ENCODE peak calls at places on chromosome 14, in ten cellular contexts. One of them, this sample, is unnamed.
A peak's percentile ranks its signal among the peaks of the same experiment; 100 is the strongest.

GRCh38 chr14:89299587-89299986 is 117.4 kb downstream of the FOXN3 start:
- DNase-seq in cardiac muscle cell: no peak
- DNase-seq in AG04450: no peak
- DNase-seq in left ventricle myocardium inferior: no peak
- DNase-seq in SK-N-SH: no peak
- DNase-seq in left lung: no peak
- DNase-seq in upper lobe of right lung: no peak
- DNase-seq in endodermal cell: no peak
- DNase-seq in stomach: no peak
- DNase-seq in transverse colon: no peak
- DNase-seq in this sample: no peak

GRCh38 chr14:99744199-99744872 is 48.9 kb upstream of the EML1 start:
- DNase-seq in AG04450: no peak
- DNase-seq in upper lobe of right lung: no peak
- DNase-seq in left lung: peak; percentile 9
- DNase-seq in left ventricle myocardium inferior: no peak
- DNase-seq in transverse colon: no peak
- DNase-seq in SK-N-SH: no peak
- DNase-seq in endodermal cell: peak; percentile 80
- DNase-seq in cardiac muscle cell: no peak
- DNase-seq in stomach: no peak
- DNase-seq in this sample: no peak

GRCh38 chr14:95222151-95222631 is 64.9 kb upstream of the DICER1 start:
- DNase-seq in left lung: no peak
- DNase-seq in transverse colon: no peak
- DNase-seq in cardiac muscle cell: no peak
- DNase-seq in upper lobe of right lung: no peak
- DNase-seq in left ventricle myocardium inferior: no peak
- DNase-seq in AG04450: no peak
- DNase-seq in endodermal cell: peak; percentile 82
- DNase-seq in stomach: no peak
- DNase-seq in SK-N-SH: no peak
- DNase-seq in this sample: no peak

GRCh38 chr14:53542692-53543091 is 389.6 kb upstream of the DDHD1 start:
- DNase-seq in upper lobe of right lung: no peak
- DNase-seq in transverse colon: no peak
- DNase-seq in left ventricle myocardium inferior: no peak
- DNase-seq in AG04450: no peak
- DNase-seq in left lung: no peak
- DNase-seq in stomach: no peak
- DNase-seq in endodermal cell: no peak
- DNase-seq in cardiac muscle cell: peak; percentile 65
- DNase-seq in SK-N-SH: peak; percentile 15
- DNase-seq in this sample: peak; percentile 21

GRCh38 chr14:60640859-60641721 is 8.2 kb downstream of the SIX1 start:
- DNase-seq in upper lobe of right lung: no peak
- DNase-seq in endodermal cell: peak; percentile 47
- DNase-seq in left ventricle myocardium inferior: no peak
- DNase-seq in cardiac muscle cell: no peak
- DNase-seq in SK-N-SH: no peak
- DNase-seq in AG04450: no peak
- DNase-seq in transverse colon: no peak
- DNase-seq in stomach: no peak
- DNase-seq in left lung: no peak
- DNase-seq in this sample: no peak

GRCh38 chr14:61168126-61168525 is 113.0 kb downstream of the TMEM30B start:
- DNase-seq in left lung: no peak
- DNase-seq in AG04450: no peak
- DNase-seq in transverse colon: no peak
- DNase-seq in endodermal cell: no peak
- DNase-seq in upper lobe of right lung: no peak
- DNase-seq in cardiac muscle cell: no peak
- DNase-seq in stomach: no peak
- DNase-seq in left ventricle myocardium inferior: no peak
- DNase-seq in SK-N-SH: no peak
- DNase-seq in this sample: no peak

GRCh38 chr14:96072746-96073145 is 33.6 kb downstream of the C14orf132 start:
- DNase-seq in left lung: no peak
- DNase-seq in AG04450: no peak
- DNase-seq in transverse colon: no peak
- DNase-seq in upper lobe of right lung: no peak
- DNase-seq in left ventricle myocardium inferior: no peak
- DNase-seq in endodermal cell: no peak
- DNase-seq in SK-N-SH: no peak
- DNase-seq in cardiac muscle cell: no peak
- DNase-seq in stomach: no peak
- DNase-seq in this sample: no peak

GRCh38 chr14:64878775-64879634 is 702 bp downstream of the SPTB start:
- DNase-seq in transverse colon: peak; percentile 12
- DNase-seq in left ventricle myocardium inferior: no peak
- DNase-seq in endodermal cell: peak; percentile 78
- DNase-seq in stomach: no peak
- DNase-seq in SK-N-SH: peak; percentile 15
- DNase-seq in cardiac muscle cell: peak; percentile 43
- DNase-seq in upper lobe of right lung: peak; percentile 63
- DNase-seq in left lung: peak; percentile 58
- DNase-seq in AG04450: no peak
- DNase-seq in this sample: peak; percentile 54

GRCh38 chr14:73797540-73797925 is 54.1 kb upstream of the PTGR2 start:
- DNase-seq in cardiac muscle cell: no peak
- DNase-seq in AG04450: no peak
- DNase-seq in transverse colon: no peak
- DNase-seq in upper lobe of right lung: no peak
- DNase-seq in left lung: no peak
- DNase-seq in SK-N-SH: no peak
- DNase-seq in left ventricle myocardium inferior: no peak
- DNase-seq in endodermal cell: no peak
- DNase-seq in stomach: no peak
- DNase-seq in this sample: no peak

GRCh38 chr14:23577004-23577681 is 1.4 kb downstream of the JPH4 start:
- DNase-seq in cardiac muscle cell: peak; percentile 52
- DNase-seq in AG04450: no peak
- DNase-seq in left lung: peak; percentile 81
- DNase-seq in upper lobe of right lung: no peak
- DNase-seq in stomach: peak; percentile 44
- DNase-seq in left ventricle myocardium inferior: no peak
- DNase-seq in transverse colon: no peak
- DNase-seq in SK-N-SH: peak; percentile 92
- DNase-seq in endodermal cell: peak; percentile 75
- DNase-seq in this sample: peak; percentile 41

GRCh38 chr14:50823051-50823762 is 7.8 kb downstream of the NIN start:
- DNase-seq in endodermal cell: no peak
- DNase-seq in left lung: no peak
- DNase-seq in upper lobe of right lung: no peak
- DNase-seq in cardiac muscle cell: no peak
- DNase-seq in transverse colon: no peak
- DNase-seq in AG04450: no peak
- DNase-seq in SK-N-SH: no peak
- DNase-seq in stomach: no peak
- DNase-seq in left ventricle myocardium inferior: peak; percentile 28
- DNase-seq in this sample: no peak

GRCh38 chr14:50822501-50823042 is 8.4 kb downstream of the NIN start:
- DNase-seq in left ventricle myocardium inferior: no peak
- DNase-seq in AG04450: no peak
- DNase-seq in left lung: no peak
- DNase-seq in SK-N-SH: no peak
- DNase-seq in cardiac muscle cell: no peak
- DNase-seq in endodermal cell: no peak
- DNase-seq in upper lobe of right lung: no peak
- DNase-seq in stomach: no peak
- DNase-seq in transverse colon: no peak
- DNase-seq in this sample: no peak

GRCh38 chr14:50823763-50824636 is 7.0 kb downstream of the NIN start:
- DNase-seq in endodermal cell: no peak
- DNase-seq in stomach: peak; percentile 64
- DNase-seq in SK-N-SH: no peak
- DNase-seq in AG04450: no peak
- DNase-seq in upper lobe of right lung: no peak
- DNase-seq in cardiac muscle cell: no peak
- DNase-seq in transverse colon: no peak
- DNase-seq in left lung: no peak
- DNase-seq in left ventricle myocardium inferior: no peak
- DNase-seq in this sample: peak; percentile 50

GRCh38 chr14:50821471-50822464 is 9.2 kb downstream of the NIN start:
- DNase-seq in cardiac muscle cell: no peak
- DNase-seq in left ventricle myocardium inferior: peak; percentile 28
- DNase-seq in upper lobe of right lung: peak; percentile 76
- DNase-seq in SK-N-SH: no peak
- DNase-seq in endodermal cell: no peak
- DNase-seq in transverse colon: peak; percentile 60
- DNase-seq in stomach: peak; percentile 41
- DNase-seq in AG04450: no peak
- DNase-seq in left lung: peak; percentile 90
- DNase-seq in this sample: peak; percentile 55

DNA sequence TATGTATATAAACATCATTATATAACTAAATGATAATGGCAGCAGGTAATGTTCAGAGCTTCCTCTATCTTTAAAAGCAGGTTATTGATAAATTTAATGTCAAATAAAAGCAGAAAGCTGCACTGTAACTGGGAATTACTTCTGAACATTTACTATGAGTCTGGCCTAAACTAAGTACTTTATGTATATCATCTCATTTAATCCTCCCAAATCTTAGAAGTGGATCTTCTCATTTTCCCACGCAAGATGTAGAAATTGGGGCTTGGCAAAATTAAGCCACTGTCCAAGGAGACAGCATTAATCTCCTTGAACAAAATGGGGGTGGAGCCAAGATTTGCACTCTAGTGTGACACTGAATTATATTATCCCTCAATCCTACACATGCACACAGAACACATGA is 5.7 kb downstream of the NIN start:
- DNase-seq in SK-N-SH: no peak
- DNase-seq in cardiac muscle cell: no peak
- DNase-seq in endodermal cell: no peak
- DNase-seq in left ventricle myocardium inferior: no peak
- DNase-seq in AG04450: no peak
- DNase-seq in transverse colon: no peak
- DNase-seq in upper lobe of right lung: no peak
- DNase-seq in left lung: no peak
- DNase-seq in stomach: no peak
- DNase-seq in this sample: no peak
- H3K27me3 ChIP-seq in SK-N-SH: no peaks in the 10 kb centered on the region
- H3K27me3 ChIP-seq in cardiac muscle cell: peaks cover 42% of the 10 kb centered on the region
- H3K27me3 ChIP-seq in endodermal cell: peaks cover 100% of the 10 kb centered on the region
- H3K27me3 ChIP-seq in left ventricle myocardium inferior: no peaks in the 10 kb centered on the region
- H3K27me3 ChIP-seq in AG04450: no peaks in the 10 kb centered on the region
- H3K27me3 ChIP-seq in transverse colon: no peaks in the 10 kb centered on the region
- H3K27me3 ChIP-seq in upper lobe of right lung: no peaks in the 10 kb centered on the region
- H3K27me3 ChIP-seq in left lung: no peaks in the 10 kb centered on the region
- H3K27me3 ChIP-seq in stomach: no peaks in the 10 kb centered on the region
- H3K27me3 ChIP-seq in this sample: no peaks in the 10 kb centered on the region

DNA sequence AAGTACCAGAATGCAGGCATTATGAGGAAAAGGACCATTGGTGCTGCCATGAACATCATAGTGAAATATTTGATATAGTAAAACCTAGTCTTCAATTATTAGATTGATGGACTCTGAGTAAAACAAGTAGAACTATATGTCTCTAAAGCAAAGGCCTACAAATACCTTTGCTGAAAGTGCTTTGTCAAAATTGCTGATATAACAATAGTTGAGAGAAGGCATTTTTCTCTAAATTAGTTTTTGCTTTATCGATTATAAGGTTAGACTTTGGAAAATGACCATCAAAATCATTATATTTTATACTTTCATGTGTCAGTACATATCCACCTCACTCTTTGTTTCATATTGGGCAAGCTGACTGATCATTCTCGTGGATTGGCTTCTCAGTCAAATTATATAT is 836.0 kb upstream of the FBXO33 start:
- DNase-seq in stomach: no peak
- DNase-seq in endodermal cell: no peak
- DNase-seq in SK-N-SH: no peak
- DNase-seq in left lung: no peak
- DNase-seq in cardiac muscle cell: no peak
- DNase-seq in AG04450: no peak
- DNase-seq in transverse colon: no peak
- DNase-seq in upper lobe of right lung: no peak
- DNase-seq in left ventricle myocardium inferior: no peak
- DNase-seq in this sample: no peak
- H3K9me3 ChIP-seq in stomach: no peaks in the 10 kb centered on the region
- H3K9me3 ChIP-seq in endodermal cell: no peaks in the 10 kb centered on the region
- H3K9me3 ChIP-seq in SK-N-SH: no peaks in the 10 kb centered on the region
- H3K9me3 ChIP-seq in left lung: no peaks in the 10 kb centered on the region
- H3K9me3 ChIP-seq in cardiac muscle cell: no peaks in the 10 kb centered on the region
- H3K9me3 ChIP-seq in AG04450: peaks cover 3% of the 10 kb centered on the region
- H3K9me3 ChIP-seq in transverse colon: no peaks in the 10 kb centered on the region
- H3K9me3 ChIP-seq in upper lobe of right lung: no peaks in the 10 kb centered on the region
- H3K9me3 ChIP-seq in left ventricle myocardium inferior: no peaks in the 10 kb centered on the region
- H3K9me3 ChIP-seq in this sample: no peaks in the 10 kb centered on the region

GRCh38 chr14:100904307-100905019 is 941 bp upstream of the RTL1 start:
- DNase-seq in left lung: no peak
- DNase-seq in upper lobe of right lung: no peak
- DNase-seq in cardiac muscle cell: peak; percentile 80
- DNase-seq in transverse colon: no peak
- DNase-seq in left ventricle myocardium inferior: no peak
- DNase-seq in endodermal cell: peak; percentile 90
- DNase-seq in SK-N-SH: peak; percentile 83
- DNase-seq in stomach: no peak
- DNase-seq in AG04450: no peak
- DNase-seq in this sample: no peak
- TF ChIP-seq CTCF in left lung: no peak
- TF ChIP-seq CTCF in upper lobe of right lung: no peak
- TF ChIP-seq CTCF in cardiac muscle cell: peak; percentile 37
- TF ChIP-seq CTCF in transverse colon: no peak
- TF ChIP-seq CTCF in left ventricle myocardium inferior: no peak
- TF ChIP-seq CTCF in endodermal cell: peak; percentile 85
- TF ChIP-seq CTCF in SK-N-SH: peak; percentile 34
- TF ChIP-seq CTCF in stomach: no peak
- TF ChIP-seq CTCF in AG04450: peak; percentile 40
- TF ChIP-seq CTCF in this sample: no peak

DNA sequence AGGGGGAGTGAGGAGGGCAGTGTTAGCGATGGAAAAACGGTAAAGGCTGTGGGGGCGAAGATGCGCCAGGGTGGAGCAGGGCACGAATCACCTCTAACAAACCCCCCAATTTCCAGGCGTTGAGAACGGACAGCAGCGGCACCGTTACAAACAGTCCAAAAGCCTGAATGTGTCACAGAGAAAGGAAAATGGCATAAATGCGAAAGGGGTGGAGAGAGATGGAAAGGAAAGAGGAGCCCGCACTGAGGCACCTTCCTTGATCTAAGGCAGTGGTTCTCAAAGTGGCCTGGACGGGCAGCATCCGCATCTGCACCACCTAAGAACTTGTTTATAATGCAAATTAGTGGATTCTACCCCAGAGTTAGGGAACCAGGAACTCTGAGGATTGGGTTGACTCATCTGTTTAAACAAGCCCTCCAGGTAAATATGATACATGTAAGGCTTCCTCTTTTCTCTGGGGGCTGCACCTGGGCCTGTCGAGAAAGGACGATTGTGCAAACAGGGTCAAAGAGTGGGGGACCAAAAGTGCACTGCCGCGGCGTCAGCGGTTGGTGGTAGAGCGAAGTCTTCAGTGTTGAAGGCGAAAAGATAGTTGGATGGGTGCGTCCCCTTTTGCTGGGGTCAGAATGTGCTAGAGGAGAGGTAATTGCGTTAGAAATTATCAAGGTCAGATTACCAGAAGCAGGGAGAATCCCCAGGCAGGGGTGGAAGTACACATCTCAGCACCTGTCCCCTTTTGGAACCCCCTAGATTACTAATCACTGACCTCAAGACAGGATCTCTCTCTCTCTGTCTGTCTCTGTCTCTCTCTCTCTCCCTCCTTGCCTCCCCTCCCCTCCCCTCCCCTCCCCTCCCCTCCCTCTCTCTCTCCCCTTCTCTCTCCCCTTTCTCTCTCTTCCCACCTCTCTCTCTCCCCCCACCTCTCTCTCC is 1.3 kb upstream of the KCNH5 start:
- DNase-seq in transverse colon: no peak
- DNase-seq in stomach: no peak
- DNase-seq in endodermal cell: peak; percentile 72
- DNase-seq in left ventricle myocardium inferior: no peak
- DNase-seq in cardiac muscle cell: no peak
- DNase-seq in SK-N-SH: peak; percentile 9
- DNase-seq in AG04450: no peak
- DNase-seq in left lung: peak; percentile 44
- DNase-seq in upper lobe of right lung: no peak
- DNase-seq in this sample: no peak
- H3K27me3 ChIP-seq in transverse colon: peaks cover 63% of the 10 kb centered on the region
- H3K27me3 ChIP-seq in stomach: peaks cover 7% of the 10 kb centered on the region
- H3K27me3 ChIP-seq in endodermal cell: peaks cover 38% of the 10 kb centered on the region
- H3K27me3 ChIP-seq in left ventricle myocardium inferior: peaks cover 98% of the 10 kb centered on the region
- H3K27me3 ChIP-seq in cardiac muscle cell: peaks cover 82% of the 10 kb centered on the region
- H3K27me3 ChIP-seq in SK-N-SH: peaks cover 55% of the 10 kb centered on the region
- H3K27me3 ChIP-seq in AG04450: peaks cover 29% of the 10 kb centered on the region
- H3K27me3 ChIP-seq in left lung: peaks cover 42% of the 10 kb centered on the region
- H3K27me3 ChIP-seq in upper lobe of right lung: peaks cover 64% of the 10 kb centered on the region
- H3K27me3 ChIP-seq in this sample: no peaks in the 10 kb centered on the region